ENCODE peak calls at places on chromosomes 16 and 17, in four cellular contexts. B, N, W and J are unnamed samples.
A peak's percentile ranks its signal among the peaks of the same experiment; 100 is the strongest.

GRCh38 chr17:44134752-44135568 is 6.8 kb upstream of the HROB start:
- DNase-seq in N (no peak), B (no peak), W (no peak), J (no peak)

GRCh38 chr17:82296511-82297279 is 20.7 kb downstream of the CD7 start:
- DNase-seq in B (no peak), W (no peak), N (no peak), J (no peak)

GRCh38 chr17:802901-803881 is 21.0 kb downstream of the MRM3 start:
- DNase-seq in N (no peak), B (no peak), W (no peak), J (no peak)

GRCh38 chr16:69166221-69166833 is 20.6 kb upstream of the SNTB2 start:
- DNase-seq in B (no peak), W (no peak), N (no peak), J (no peak)

GRCh38 chr16:88924834-88925539 is 52.0 kb downstream of the CBFA2T3 start:
- DNase-seq in B (no peak), W (peak; percentile 61), N (no peak), J (peak; percentile 8)

GRCh38 chr16:4336701-4337539 is 14.2 kb downstream of the PAM16 start:
- DNase-seq in W (no peak), N (no peak), B (no peak), J (no peak)

GRCh38 chr17:65522751-65523404 is 38.6 kb downstream of the AXIN2 start:
- DNase-seq in W (no peak), N (no peak), B (no peak), J (no peak)

GRCh38 chr17:20109121-20109520 is 100.0 kb downstream of the SPECC1 start:
- DNase-seq in B (no peak), N (no peak), W (no peak), J (no peak)

GRCh38 chr16:84545114-84545737 is 40.8 kb upstream of the MEAK7 start:
- DNase-seq in B (no peak), N (no peak), W (no peak), J (no peak)

GRCh38 chr16:27925612-27926011 is 137.9 kb downstream of the GSG1L start:
- DNase-seq in N (no peak), B (no peak), W (no peak), J (no peak)

GRCh38 chr17:12620200-12620720 is 45.4 kb upstream of the MYOCD start:
- DNase-seq in N (no peak), B (no peak), W (peak; percentile 13), J (no peak)

GRCh38 chr16:29961127-29961478 is 776 bp upstream of the TMEM219 start:
- DNase-seq in W (no peak), N (no peak), B (no peak), J (no peak)

GRCh38 chr17:6474376-6474775 is 30.1 kb downstream of the PIMREG start:
- DNase-seq in B (no peak), W (no peak), N (no peak), J (no peak)

GRCh38 chr16:87685766-87686165 is 80.0 kb downstream of the KLHDC4 start:
- DNase-seq in B (no peak), W (no peak), N (no peak), J (no peak)

GRCh38 chr17:59830007-59830630 is 62.6 kb downstream of the TUBD1 start:
- DNase-seq in B (no peak), W (no peak), N (no peak), J (no peak)

GRCh38 chr17:76123749-76124581 is 17.1 kb downstream of the FOXJ1 start:
- DNase-seq in N (no peak), W (no peak), B (no peak), J (no peak)
- H3K27ac ChIP-seq in N (no peak overlapping the region), W (no peak overlapping the region), B (no peak overlapping the region), J (no peak overlapping the region)

DNA sequence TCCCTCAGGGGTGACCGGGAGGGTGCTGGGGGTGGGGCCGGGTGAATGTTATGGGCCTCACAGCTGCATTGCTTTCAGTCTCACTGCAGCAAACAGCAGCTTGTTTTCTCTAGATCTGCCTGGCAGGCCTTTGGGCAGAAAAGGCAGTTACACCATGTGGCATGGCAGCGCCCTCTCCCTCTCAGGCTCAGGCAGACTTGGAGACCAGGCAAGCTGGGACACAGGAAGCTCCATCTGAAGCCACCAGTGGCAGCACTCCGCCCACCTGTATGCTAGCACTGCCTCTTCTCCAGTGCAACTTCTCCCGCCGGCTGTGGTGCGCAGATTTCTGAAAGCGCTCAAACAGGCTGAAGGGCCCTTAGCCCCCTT is 66.4 kb downstream of the MPRIP start:
- DNase-seq in B (no peak), W (no peak), N (no peak), J (no peak)
- H3K27ac ChIP-seq in B (peak overlapping the region; percentile 87), W (no peak overlapping the region), N (no peak overlapping the region), J (no peak overlapping the region)

GRCh38 chr17:27539152-27539551 is 82.9 kb downstream of the KSR1 start:
- DNase-seq in B (no peak), W (no peak), N (no peak), J (no peak)

GRCh38 chr17:27540300-27541105 is 84.3 kb downstream of the KSR1 start:
- DNase-seq in B (peak; percentile 77), W (no peak), N (no peak), J (peak; percentile 56)

GRCh38 chr17:27541326-27542023 is 85.2 kb downstream of the KSR1 start:
- DNase-seq in B (no peak), N (no peak), W (no peak), J (no peak)

GRCh38 chr17:27538156-27538955 is 82.1 kb downstream of the KSR1 start:
- DNase-seq in N (no peak), B (no peak), W (no peak), J (no peak)

GRCh38 chr17:27539794-27540193 is 83.5 kb downstream of the KSR1 start:
- DNase-seq in B (no peak), W (no peak), N (no peak), J (no peak)
- H3K27ac ChIP-seq in B (peak overlapping the region; percentile 92), W (no peak overlapping the region), N (no peak overlapping the region), J (no peak overlapping the region)

DNA sequence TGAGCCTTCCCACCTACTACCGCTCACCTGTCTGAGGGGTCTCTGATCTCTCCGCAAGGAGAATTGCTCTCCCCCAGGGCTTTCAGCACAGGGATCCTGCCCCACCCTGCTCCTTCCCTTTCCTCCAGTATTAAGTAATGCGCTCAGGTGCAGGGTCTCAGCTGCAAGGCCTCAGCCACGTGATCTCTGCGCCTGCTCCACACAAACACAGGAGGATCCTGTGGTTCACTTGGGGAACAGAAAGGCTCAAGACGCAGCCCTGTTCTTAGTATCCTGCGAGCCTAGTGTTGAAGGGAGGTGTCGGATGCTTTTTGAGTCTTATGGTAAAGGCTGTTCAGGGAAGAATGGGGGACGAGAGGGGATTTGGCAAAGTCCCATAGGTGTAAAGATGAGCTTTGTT is 41.6 kb upstream of the GCSH start:
- DNase-seq in N (no peak), W (no peak), B (no peak), J (no peak)
- H3K27ac ChIP-seq in N (no peak overlapping the region), W (no peak overlapping the region), B (peak overlapping the region; percentile 25), J (no peak overlapping the region)